ENCODE peak calls at places on chromosome 21, in six cellular contexts. One of them, this sample, is unnamed.

GRCh38 chr21:25639922-25640670 is 1.0 kb downstream of the JAM2 start:
- DNase-seq in fibroblast of lung: no peak
- DNase-seq in Peyer's patch: peak
- DNase-seq in pancreas: no peak
- DNase-seq in K562: no peak
- DNase-seq in prostate gland: peak
- DNase-seq in this sample: peak

GRCh38 chr21:42389449-42389835 is 6.4 kb downstream of the TMPRSS3 start:
- DNase-seq in K562: no peak
- DNase-seq in prostate gland: peak
- DNase-seq in fibroblast of lung: no peak
- DNase-seq in pancreas: peak
- DNase-seq in Peyer's patch: no peak
- DNase-seq in this sample: peak

GRCh38 chr21:43318841-43319781 is 107.8 kb downstream of the SIK1 start:
- DNase-seq in Peyer's patch: peak
- DNase-seq in K562: peak
- DNase-seq in pancreas: no peak
- DNase-seq in fibroblast of lung: peak
- DNase-seq in prostate gland: no peak
- DNase-seq in this sample: no peak

GRCh38 chr21:26557106-26557505 is 16.0 kb downstream of the CYYR1 start:
- DNase-seq in Peyer's patch: no peak
- DNase-seq in fibroblast of lung: no peak
- DNase-seq in K562: no peak
- DNase-seq in pancreas: no peak
- DNase-seq in prostate gland: no peak
- DNase-seq in this sample: no peak

GRCh38 chr21:41643246-41643966 is 123.4 kb downstream of the RIPK4 start:
- DNase-seq in Peyer's patch: no peak
- DNase-seq in prostate gland: no peak
- DNase-seq in K562: no peak
- DNase-seq in pancreas: no peak
- DNase-seq in fibroblast of lung: peak
- DNase-seq in this sample: no peak

GRCh38 chr21:32198369-32198768 is 80.5 kb downstream of the MIS18A start:
- DNase-seq in K562: no peak
- DNase-seq in prostate gland: no peak
- DNase-seq in Peyer's patch: no peak
- DNase-seq in fibroblast of lung: no peak
- DNase-seq in pancreas: no peak
- DNase-seq in this sample: no peak

GRCh38 chr21:17688912-17689874 is 76.5 kb upstream of the BTG3 start:
- DNase-seq in pancreas: peak
- DNase-seq in fibroblast of lung: no peak
- DNase-seq in prostate gland: peak
- DNase-seq in Peyer's patch: no peak
- DNase-seq in K562: peak
- DNase-seq in this sample: peak

GRCh38 chr21:27094182-27094948 is 127.5 kb upstream of the ADAMTS5 start:
- DNase-seq in pancreas: no peak
- DNase-seq in fibroblast of lung: no peak
- DNase-seq in Peyer's patch: no peak
- DNase-seq in K562: no peak
- DNase-seq in prostate gland: no peak
- DNase-seq in this sample: no peak

GRCh38 chr21:31946236-31946635 is 73.4 kb downstream of the HUNK start:
- DNase-seq in prostate gland: no peak
- DNase-seq in Peyer's patch: no peak
- DNase-seq in pancreas: no peak
- DNase-seq in K562: no peak
- DNase-seq in fibroblast of lung: no peak
- DNase-seq in this sample: no peak

GRCh38 chr21:33268392-33268735 is 2.2 kb downstream of the IL10RB start:
- DNase-seq in pancreas: no peak
- DNase-seq in prostate gland: no peak
- DNase-seq in Peyer's patch: no peak
- DNase-seq in fibroblast of lung: no peak
- DNase-seq in K562: no peak
- DNase-seq in this sample: peak
- H3K4me3 ChIP-seq in pancreas: no peak
- H3K4me3 ChIP-seq in prostate gland: no peak
- H3K4me3 ChIP-seq in Peyer's patch: peak
- H3K4me3 ChIP-seq in fibroblast of lung: no peak
- H3K4me3 ChIP-seq in K562: no peak
- H3K4me3 ChIP-seq in this sample: no peak

DNA sequence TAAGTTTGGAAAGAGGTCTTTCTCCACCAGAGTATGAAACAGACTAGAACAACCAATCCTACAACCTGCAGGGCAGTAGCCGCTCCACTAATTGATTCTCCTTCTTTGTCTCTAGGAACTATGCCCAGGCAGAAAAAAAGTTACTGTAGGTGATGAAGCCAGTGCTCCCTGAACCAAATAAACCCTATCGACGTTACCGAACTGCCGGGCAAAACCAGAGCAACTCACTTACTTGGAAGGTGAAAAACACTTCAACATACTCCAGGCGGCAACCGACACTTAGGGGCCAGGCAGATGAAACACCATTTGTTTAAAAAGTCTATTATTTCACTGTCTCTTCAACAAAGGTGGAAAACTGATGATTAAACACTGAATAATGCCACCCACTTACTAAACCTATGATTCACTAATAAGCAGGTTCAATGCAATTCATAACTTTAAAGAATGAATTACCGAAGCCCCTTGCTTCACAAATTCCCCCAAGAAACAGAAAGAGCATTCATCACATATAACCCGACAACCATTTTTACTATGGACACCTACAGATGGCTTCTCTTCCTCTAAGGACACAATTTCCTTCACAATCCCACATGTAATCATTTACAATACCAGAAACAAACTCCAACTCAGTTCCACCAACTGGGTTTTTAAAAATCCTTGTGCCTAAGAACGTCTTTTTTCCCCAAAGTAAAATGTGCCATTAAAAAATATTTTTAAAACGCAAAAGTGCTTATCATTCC is 1.5 kb downstream of the NRIP1 start:
- DNase-seq in fibroblast of lung: no peak
- DNase-seq in Peyer's patch: peak
- DNase-seq in prostate gland: no peak
- DNase-seq in K562: peak
- DNase-seq in pancreas: no peak
- DNase-seq in this sample: peak
- H3K27ac ChIP-seq in fibroblast of lung: peak
- H3K27ac ChIP-seq in Peyer's patch: peak
- H3K27ac ChIP-seq in prostate gland: peak
- H3K27ac ChIP-seq in K562: peak
- H3K27ac ChIP-seq in pancreas: no peak
- H3K27ac ChIP-seq in this sample: peak

GRCh38 chr21:45540601-45540970 is 1.7 kb downstream of the SLC19A1 start:
- DNase-seq in pancreas: no peak
- DNase-seq in K562: no peak
- DNase-seq in fibroblast of lung: no peak
- DNase-seq in prostate gland: no peak
- DNase-seq in Peyer's patch: no peak
- DNase-seq in this sample: no peak
- H3K4me3 ChIP-seq in pancreas: no peak
- H3K4me3 ChIP-seq in K562: peak
- H3K4me3 ChIP-seq in fibroblast of lung: no peak
- H3K4me3 ChIP-seq in prostate gland: no peak
- H3K4me3 ChIP-seq in Peyer's patch: no peak
- H3K4me3 ChIP-seq in this sample: no peak

DNA sequence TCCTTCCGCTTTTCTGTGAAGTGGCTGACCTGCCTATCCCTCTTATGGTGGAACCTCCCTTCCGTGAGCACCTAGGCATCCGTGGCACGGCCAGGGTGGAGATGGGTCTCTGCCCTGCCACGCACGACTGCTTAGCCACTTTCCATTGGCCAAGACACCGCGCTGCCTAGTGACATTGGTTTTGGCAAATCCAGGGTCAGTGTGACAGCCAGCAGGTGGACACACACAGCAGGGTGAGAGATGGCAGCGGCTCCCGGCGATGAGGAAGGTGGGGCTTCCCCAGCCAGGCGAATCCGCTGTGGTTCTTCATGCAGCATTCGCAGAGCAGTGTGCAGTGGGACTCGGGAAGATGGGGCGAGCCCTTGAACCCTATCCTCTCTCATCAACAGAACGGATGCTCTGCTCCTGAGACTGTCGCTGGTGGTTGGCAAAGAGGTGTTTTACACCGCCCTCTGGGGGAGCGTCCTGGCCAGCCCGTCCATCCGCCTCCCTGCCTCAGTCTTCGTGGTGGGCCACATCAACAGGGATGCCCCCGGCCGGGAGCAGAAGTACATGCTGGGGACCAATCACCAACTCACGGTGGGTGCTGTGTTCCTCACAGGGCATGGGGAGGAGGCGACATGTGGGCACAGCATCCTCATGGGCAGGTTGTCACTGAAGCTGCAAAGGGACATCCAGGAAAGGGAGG is 51.8 kb downstream of the DOP1B start:
- DNase-seq in pancreas: no peak
- DNase-seq in prostate gland: no peak
- DNase-seq in K562: no peak
- DNase-seq in Peyer's patch: no peak
- DNase-seq in fibroblast of lung: no peak
- DNase-seq in this sample: no peak
- H3K27ac ChIP-seq in pancreas: no peak
- H3K27ac ChIP-seq in prostate gland: no peak
- H3K27ac ChIP-seq in K562: no peak
- H3K27ac ChIP-seq in Peyer's patch: no peak
- H3K27ac ChIP-seq in fibroblast of lung: no peak
- H3K27ac ChIP-seq in this sample: no peak

GRCh38 chr21:34129039-34129891 is 55.9 kb downstream of the MRPS6 start:
- DNase-seq in Peyer's patch: peak
- DNase-seq in fibroblast of lung: peak
- DNase-seq in K562: peak
- DNase-seq in pancreas: peak
- DNase-seq in prostate gland: peak
- DNase-seq in this sample: peak
- H3K4me3 ChIP-seq in Peyer's patch: no peak
- H3K4me3 ChIP-seq in fibroblast of lung: peak
- H3K4me3 ChIP-seq in K562: no peak
- H3K4me3 ChIP-seq in pancreas: no peak
- H3K4me3 ChIP-seq in prostate gland: no peak
- H3K4me3 ChIP-seq in this sample: no peak